ENCODE peak calls at places on chromosomes 6 and 20, in five cellular contexts. C is H1, L is neuronal stem cell, E is mesendoderm, V is IMR-90. U is an unnamed sample.
A peak's percentile ranks its signal among the peaks of the same experiment; 100 is the strongest.

GRCh38 chr6:32637219-32637880 is at the start of gene HLA-DQA1:
- DNase-seq in C (no peak), L (no peak), E (no peak), V (no peak), U (no peak)

GRCh38 chr20:42703744-42704143 is 486.0 kb downstream of the PTPRT start:
- DNase-seq in C (no peak), L (no peak), E (no peak), V (no peak), U (no peak)

GRCh38 chr20:62226707-62227590 is 6.9 kb upstream of the HRH3 start:
- DNase-seq in C (no peak), L (no peak), E (no peak), V (no peak), U (no peak)

GRCh38 chr6:112443666-112444065 is 96.5 kb downstream of the RFPL4B start:
- DNase-seq in C (no peak), L (no peak), E (no peak), V (peak; percentile 74), U (peak; percentile 15)

GRCh38 chr6:137094411-137095008 is 49.7 kb upstream of the IL20RA start:
- DNase-seq in C (peak; percentile 65), L (peak; percentile 30), E (peak; percentile 78), V (peak; percentile 67), U (peak; percentile 71)

GRCh38 chr6:23306251-23306950 is 737.0 kb downstream of the HDGFL1 start:
- DNase-seq in C (no peak), L (no peak), E (no peak), V (no peak), U (no peak)

GRCh38 chr20:36824142-36824940 is 50.8 kb upstream of the DSN1 start:
- DNase-seq in C (no peak), L (no peak), E (no peak), V (peak; percentile 45), U (no peak)

GRCh38 chr6:26575494-26575939 is 21.2 kb upstream of the ABT1 start:
- DNase-seq in C (no peak), L (no peak), E (peak; percentile 85), V (peak; percentile 28), U (no peak)

GRCh38 chr6:158854214-158855101 is 35.3 kb upstream of the EZR start:
- DNase-seq in C (no peak), L (no peak), E (peak; percentile 89), V (peak; percentile 83), U (peak; percentile 89)

GRCh38 chr6:134853111-134854055 is 96.5 kb downstream of the ALDH8A1 start:
- DNase-seq in C (no peak), L (no peak), E (no peak), V (peak; percentile 79), U (no peak)

DNA sequence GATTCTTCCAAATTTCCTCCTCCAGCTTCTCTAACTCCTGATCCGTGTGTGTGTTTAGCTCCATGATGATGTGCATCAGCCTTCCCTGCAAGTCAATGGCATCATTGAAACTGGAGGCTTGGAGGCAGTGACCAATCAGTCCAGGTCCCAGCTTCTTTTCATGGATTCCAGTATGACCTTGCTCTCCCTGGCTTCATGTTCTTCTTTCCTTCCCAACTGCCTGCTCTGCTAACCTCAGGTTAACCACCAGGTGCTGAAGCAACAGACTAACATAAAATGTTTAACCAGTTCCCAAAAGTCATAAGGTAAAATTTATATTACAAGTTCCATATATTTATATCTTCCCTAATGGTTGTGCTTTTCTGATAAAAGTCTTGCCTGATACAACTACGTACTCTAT is 512.8 kb upstream of the EPHA7 start:
- DNase-seq in C (no peak), L (no peak), E (peak; percentile 10), V (no peak), U (no peak)
- H2BK15ac ChIP-seq in C (no peak overlapping the region), L (no peak overlapping the region), E (no peak overlapping the region), V (no peak overlapping the region), U (no peak overlapping the region)

GRCh38 chr20:57327820-57328219 is 1.8 kb upstream of the SPO11 start:
- DNase-seq in C (no peak), L (no peak), E (no peak), V (no peak), U (no peak)

GRCh38 chr20:57329608-57330221 is at the start of gene SPO11:
- DNase-seq in C (peak; percentile 78), L (no peak), E (peak; percentile 45), V (no peak), U (no peak)

GRCh38 chr20:57326667-57327455 is 2.7 kb upstream of the SPO11 start:
- DNase-seq in C (peak; percentile 47), L (no peak), E (peak; percentile 81), V (no peak), U (no peak)

GRCh38 chr20:57332105-57333089 is 2.8 kb downstream of the SPO11 start:
- DNase-seq in C (no peak), L (no peak), E (no peak), V (no peak), U (no peak)

GRCh38 chr20:57330998-57331397 is 1.4 kb downstream of the SPO11 start:
- DNase-seq in C (no peak), L (no peak), E (no peak), V (no peak), U (no peak)
- H3K4me3 ChIP-seq in C (no peak overlapping the region), L (no peak overlapping the region), E (no peak overlapping the region), V (no peak overlapping the region), U (no peak overlapping the region)

DNA sequence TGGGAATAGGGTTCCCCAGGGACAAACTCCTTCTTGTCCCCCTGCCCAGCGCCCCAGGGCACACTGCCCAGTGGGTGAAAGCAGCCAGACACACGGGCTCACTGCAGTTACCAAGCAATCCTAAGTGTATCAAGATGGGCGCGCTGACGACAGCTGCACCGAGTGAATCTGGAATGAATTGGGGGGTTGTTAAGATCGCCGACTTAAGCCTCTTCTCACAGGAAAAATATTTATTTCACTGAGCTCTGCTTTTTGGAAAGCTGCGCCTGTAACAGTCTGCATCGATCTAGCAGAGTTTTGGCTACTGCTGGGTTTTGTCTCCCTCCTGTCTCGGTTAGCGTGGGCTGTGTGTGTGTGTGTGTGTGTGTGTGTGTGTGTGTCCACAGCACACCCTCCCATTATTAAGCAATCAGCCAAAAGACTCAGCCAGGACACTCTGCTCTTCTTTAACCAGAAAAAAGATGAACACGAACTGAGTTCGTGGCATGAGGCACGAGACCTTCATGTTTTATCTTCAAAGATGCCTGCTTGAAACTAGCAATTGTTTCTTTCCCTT is 35.9 kb downstream of the RIPOR3 start:
- DNase-seq in C (no peak), L (no peak), E (no peak), V (peak; percentile 88), U (peak; percentile 92)
- H2BK120ac ChIP-seq in C (no peak overlapping the region), L (no peak overlapping the region), E (no peak overlapping the region), V (peak overlapping the region; percentile 100), U (peak overlapping the region; percentile 75)

DNA sequence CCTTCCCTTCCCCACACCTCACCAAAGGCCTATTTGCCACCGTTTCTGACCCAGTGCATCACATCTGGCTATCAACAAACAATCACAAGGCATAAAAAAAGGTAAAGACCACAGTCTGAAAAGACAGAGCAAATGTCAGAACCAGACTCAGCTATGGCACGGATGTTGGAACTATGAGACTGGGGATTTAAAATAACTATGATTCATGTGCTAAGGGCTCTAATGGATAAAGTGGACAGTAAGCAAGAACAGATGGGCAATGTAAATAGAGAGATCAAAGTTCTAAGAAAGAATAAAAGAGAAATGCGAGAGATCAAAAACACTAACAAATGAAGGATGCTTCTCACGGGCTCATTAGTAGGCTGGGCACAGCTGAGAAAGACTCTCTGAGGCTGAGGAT is 99.5 kb downstream of the LAMP5 start:
- DNase-seq in C (no peak), L (no peak), E (no peak), V (peak; percentile 3), U (no peak)
- H2BK15ac ChIP-seq in C (peak overlapping the region; percentile 32), L (no peak overlapping the region), E (no peak overlapping the region), V (no peak overlapping the region), U (no peak overlapping the region)

GRCh38 chr6:139922236-139922635 is 547.8 kb upstream of the CITED2 start:
- DNase-seq in C (no peak), L (no peak), E (no peak), V (no peak), U (no peak)

GRCh38 chr6:139917943-139918342 is 543.5 kb upstream of the CITED2 start:
- DNase-seq in C (no peak), L (no peak), E (no peak), V (no peak), U (no peak)

GRCh38 chr6:139923964-139924475 is 549.6 kb upstream of the CITED2 start:
- DNase-seq in C (no peak), L (no peak), E (no peak), V (no peak), U (no peak)

GRCh38 chr6:139919107-139920026 is 544.9 kb upstream of the CITED2 start:
- DNase-seq in C (no peak), L (no peak), E (no peak), V (no peak), U (no peak)

GRCh38 chr6:139920027-139920851 is 545.8 kb upstream of the CITED2 start:
- DNase-seq in C (no peak), L (no peak), E (peak; percentile 59), V (no peak), U (no peak)
- H3K4me3 ChIP-seq in C (no peak overlapping the region), L (no peak overlapping the region), E (no peak overlapping the region), V (no peak overlapping the region), U (no peak overlapping the region)

GRCh38 chr6:127391019-127391974 is 47.9 kb upstream of the ECHDC1 start:
- DNase-seq in C (no peak), L (no peak), E (no peak), V (no peak), U (no peak)
- H2BK120ac ChIP-seq in C (no peak overlapping the region), L (no peak overlapping the region), E (no peak overlapping the region), V (no peak overlapping the region), U (no peak overlapping the region)

GRCh38 chr6:163661271-163661671 is 246.8 kb downstream of the QKI start:
- DNase-seq in C (no peak), L (no peak), E (no peak), V (no peak), U (no peak)
- H2BK15ac ChIP-seq in C (no peak overlapping the region), L (peak overlapping the region; percentile 41), E (no peak overlapping the region), V (no peak overlapping the region), U (no peak overlapping the region)

DNA sequence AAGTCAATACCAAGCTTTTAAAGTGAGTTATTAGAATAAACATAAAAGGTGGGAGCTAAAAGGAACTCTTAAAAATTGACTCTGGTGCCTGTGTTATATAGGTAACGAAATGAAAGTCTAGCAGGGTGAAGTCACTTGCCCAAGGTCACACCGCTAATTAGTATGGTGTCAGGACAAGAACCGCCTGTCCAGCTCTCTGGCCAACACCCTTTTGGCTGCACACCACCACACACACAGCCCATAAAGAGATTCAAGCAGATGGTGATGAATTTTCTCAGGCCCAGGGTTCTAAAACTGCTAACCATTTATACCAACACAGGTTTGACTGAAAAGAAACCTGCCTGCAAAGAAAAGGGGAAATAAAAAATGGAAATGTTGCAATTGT is 20.2 kb downstream of the GFOD1 start:
- DNase-seq in C (no peak), L (no peak), E (no peak), V (no peak), U (no peak)
- H3K4me3 ChIP-seq in C (no peak overlapping the region), L (no peak overlapping the region), E (no peak overlapping the region), V (no peak overlapping the region), U (no peak overlapping the region)